ENCODE peak calls at places on chromosomes 13 and 19, in eight cellular contexts. Q, N, L, U, J, C, M and T are unnamed samples.

GRCh38 chr13:40813662-40814454 is 24.4 kb downstream of the SLC25A15 start:
- DNase-seq in U (no peak), M (peak), C (peak), N (no peak), J (no peak), L (no peak), Q (no peak), T (peak)

GRCh38 chr13:36190771-36191170 is 23.6 kb downstream of the SOHLH2 start:
- DNase-seq in C (no peak), Q (no peak), U (no peak), N (no peak), J (no peak), L (no peak), M (no peak), T (no peak)

GRCh38 chr13:41523396-41523795 is 66.0 kb downstream of the RGCC start:
- DNase-seq in M (no peak), J (no peak), U (no peak), N (no peak), L (no peak), C (no peak), Q (no peak), T (no peak)

GRCh38 chr19:50921391-50922315 is 10.5 kb upstream of the KLK4 start:
- DNase-seq in L (no peak), N (no peak), U (no peak), C (no peak), Q (no peak), M (peak), J (no peak), T (no peak)

GRCh38 chr19:29855087-29855486 is 43.3 kb downstream of the CCNE1 start:
- DNase-seq in N (no peak), Q (no peak), J (no peak), M (peak), L (no peak), C (no peak), U (no peak), T (no peak)

GRCh38 chr13:25868483-25868882 is 183.3 kb downstream of the SHISA2 start:
- DNase-seq in Q (no peak), N (no peak), J (no peak), L (no peak), M (no peak), C (no peak), U (no peak), T (no peak)

GRCh38 chr13:106083620-106084350 is 451.7 kb downstream of the EFNB2 start:
- DNase-seq in J (no peak), U (peak), N (no peak), C (peak), Q (no peak), L (no peak), M (peak), T (peak)

GRCh38 chr13:20487927-20488326 is 37.7 kb downstream of the CRYL1 start:
- DNase-seq in J (no peak), M (no peak), L (no peak), Q (no peak), N (no peak), U (no peak), C (no peak), T (no peak)

GRCh38 chr13:106212436-106213010 is 322.9 kb downstream of the EFNB2 start:
- DNase-seq in N (no peak), L (no peak), C (no peak), M (no peak), J (no peak), U (no peak), Q (no peak), T (no peak)

GRCh38 chr19:16118489-16119033 is 6.9 kb downstream of the RAB8A start:
- DNase-seq in U (peak), M (no peak), L (no peak), C (no peak), J (no peak), N (no peak), Q (no peak), T (peak)

GRCh38 chr13:86653009-86653408 is 853.8 kb upstream of the SLITRK6 start:
- DNase-seq in U (no peak), M (no peak), N (no peak), L (no peak), C (no peak), J (no peak), Q (no peak), T (no peak)

GRCh38 chr13:83162493-83162892 is 719.8 kb downstream of the SLITRK1 start:
- DNase-seq in L (no peak), C (no peak), M (peak), Q (no peak), U (no peak), J (no peak), N (no peak), T (no peak)

GRCh38 chr13:33691980-33692379 is 126.0 kb upstream of the RFC3 start:
- DNase-seq in M (no peak), L (no peak), C (no peak), J (no peak), U (no peak), Q (no peak), N (no peak), T (no peak)

GRCh38 chr13:83150616-83151307 is 731.5 kb downstream of the SLITRK1 start:
- DNase-seq in Q (no peak), J (no peak), N (no peak), L (no peak), U (no peak), M (no peak), C (no peak), T (no peak)

GRCh38 chr13:39913339-39913738 is 257.9 kb downstream of the COG6 start:
- DNase-seq in L (no peak), U (no peak), J (no peak), C (no peak), N (no peak), M (no peak), Q (no peak), T (no peak)

GRCh38 chr13:66994498-66995365 is 235.4 kb downstream of the PCDH9 start:
- DNase-seq in J (no peak), M (no peak), C (no peak), L (no peak), Q (no peak), N (no peak), U (no peak), T (peak)

GRCh38 chr13:74586839-74587238 is 452.6 kb upstream of the KLF12 start:
- DNase-seq in J (no peak), Q (no peak), C (peak), N (no peak), U (no peak), M (no peak), L (peak), T (no peak)

GRCh38 chr13:44198826-44199225 is 174.8 kb upstream of the SERP2 start:
- DNase-seq in M (no peak), C (no peak), L (no peak), N (no peak), U (no peak), Q (no peak), J (no peak), T (no peak)

GRCh38 chr13:74771964-74772363 is 637.8 kb upstream of the KLF12 start:
- DNase-seq in Q (no peak), J (no peak), C (peak), U (no peak), M (no peak), L (no peak), N (no peak), T (no peak)

GRCh38 chr19:32130241-32130753 is 215.1 kb upstream of the ZNF507 start:
- DNase-seq in C (no peak), N (no peak), U (no peak), Q (no peak), J (no peak), M (no peak), L (no peak), T (no peak)

GRCh38 chr13:101397742-101398141 is 18.6 kb downstream of the NALCN start:
- DNase-seq in C (peak), J (peak), N (no peak), L (no peak), Q (no peak), U (no peak), M (no peak), T (no peak)

GRCh38 chr13:108947551-108948030 is 318.2 kb downstream of the MYO16 start:
- DNase-seq in L (no peak), Q (no peak), N (no peak), M (no peak), J (no peak), U (no peak), C (peak), T (no peak)

GRCh38 chr13:72379581-72379980 is 347.8 kb downstream of the MZT1 start:
- DNase-seq in C (peak), M (no peak), N (no peak), J (no peak), L (no peak), Q (no peak), U (no peak), T (no peak)

GRCh38 chr13:59247166-59247565 is 916.6 kb downstream of the DIAPH3 start:
- DNase-seq in Q (no peak), J (no peak), N (no peak), U (peak), L (no peak), C (no peak), M (no peak), T (no peak)

GRCh38 chr13:99367663-99368448 is 60.7 kb upstream of the GPR183 start:
- DNase-seq in C (no peak), L (no peak), M (peak), Q (no peak), J (no peak), U (no peak), N (no peak), T (no peak)
- TF ChIP-seq CTCF in C (no peak), L (no peak), M (peak), Q (no peak), J (no peak), U (no peak), N (no peak), T (no peak)

DNA sequence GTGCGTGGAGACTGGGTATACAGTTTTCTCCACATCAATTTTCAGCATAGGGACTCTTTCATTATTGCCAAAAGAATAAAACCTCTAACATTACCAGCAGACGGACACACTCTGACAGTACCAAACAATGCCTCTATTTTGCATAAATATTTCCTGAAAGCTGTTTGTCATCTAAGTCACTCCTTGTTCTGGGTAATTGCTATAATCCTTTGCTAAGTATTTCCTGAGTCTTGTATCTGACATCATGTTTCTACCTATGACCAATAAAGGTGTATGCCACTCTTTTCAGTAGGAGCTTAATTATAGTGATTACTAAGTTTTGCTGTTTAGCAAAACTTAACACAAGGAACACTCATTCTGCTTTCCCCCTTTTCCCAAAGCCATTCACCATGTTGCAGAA is 886.5 kb downstream of the SLITRK6 start:
- DNase-seq in C (no peak), U (no peak), M (no peak), N (no peak), Q (no peak), L (no peak), J (no peak), T (no peak)
- TF ChIP-seq CTCF in C (no peak), U (no peak), M (no peak), N (no peak), Q (no peak), L (no peak), J (no peak), T (no peak)

GRCh38 chr13:51444922-51445321 is 7.9 kb downstream of the INTS6 start:
- DNase-seq in U (no peak), J (no peak), M (no peak), N (no peak), L (no peak), Q (no peak), C (no peak), T (no peak)
- TF ChIP-seq CTCF in U (no peak), J (no peak), M (peak), N (peak), L (peak), Q (peak), C (peak), T (peak)

GRCh38 chr13:113471844-113472243 is 18.6 kb upstream of the ADPRHL1 start:
- DNase-seq in N (no peak), M (no peak), C (no peak), L (no peak), J (no peak), U (no peak), Q (no peak), T (no peak)

GRCh38 chr13:113468461-113469147 is 15.3 kb upstream of the ADPRHL1 start:
- DNase-seq in C (no peak), L (no peak), U (no peak), J (peak), Q (no peak), M (no peak), N (no peak), T (no peak)

GRCh38 chr13:113468029-113468428 is 14.7 kb upstream of the ADPRHL1 start:
- DNase-seq in C (no peak), L (no peak), J (no peak), U (no peak), M (peak), N (no peak), Q (no peak), T (no peak)

GRCh38 chr13:113469582-113469981 is 16.3 kb upstream of the ADPRHL1 start:
- DNase-seq in U (no peak), M (no peak), Q (no peak), N (no peak), J (no peak), C (no peak), L (no peak), T (no peak)

DNA sequence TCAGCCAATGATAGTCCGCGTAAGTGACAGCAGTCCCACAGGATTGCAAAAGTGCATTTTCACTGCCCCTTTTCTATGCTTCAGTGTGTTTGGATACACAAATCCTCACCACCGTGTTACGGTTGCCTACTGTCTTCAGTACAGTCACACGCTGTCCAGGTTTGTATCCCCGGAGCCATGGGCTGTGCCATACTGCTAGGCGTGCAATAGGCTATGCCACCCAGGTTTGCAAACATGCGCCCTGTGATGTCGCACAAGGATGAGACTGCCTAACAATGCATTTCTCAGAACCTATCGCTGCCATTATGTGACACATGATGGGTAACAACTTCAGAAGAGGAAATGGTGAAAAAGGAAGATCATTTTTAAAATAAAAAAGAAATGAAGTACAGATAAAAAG is 16.8 kb upstream of the ADPRHL1 start:
- DNase-seq in Q (no peak), M (no peak), L (no peak), U (no peak), J (no peak), N (no peak), C (no peak), T (no peak)
- TF ChIP-seq CTCF in Q (no peak), M (no peak), L (no peak), U (no peak), J (no peak), N (no peak), C (no peak), T (no peak)

DNA sequence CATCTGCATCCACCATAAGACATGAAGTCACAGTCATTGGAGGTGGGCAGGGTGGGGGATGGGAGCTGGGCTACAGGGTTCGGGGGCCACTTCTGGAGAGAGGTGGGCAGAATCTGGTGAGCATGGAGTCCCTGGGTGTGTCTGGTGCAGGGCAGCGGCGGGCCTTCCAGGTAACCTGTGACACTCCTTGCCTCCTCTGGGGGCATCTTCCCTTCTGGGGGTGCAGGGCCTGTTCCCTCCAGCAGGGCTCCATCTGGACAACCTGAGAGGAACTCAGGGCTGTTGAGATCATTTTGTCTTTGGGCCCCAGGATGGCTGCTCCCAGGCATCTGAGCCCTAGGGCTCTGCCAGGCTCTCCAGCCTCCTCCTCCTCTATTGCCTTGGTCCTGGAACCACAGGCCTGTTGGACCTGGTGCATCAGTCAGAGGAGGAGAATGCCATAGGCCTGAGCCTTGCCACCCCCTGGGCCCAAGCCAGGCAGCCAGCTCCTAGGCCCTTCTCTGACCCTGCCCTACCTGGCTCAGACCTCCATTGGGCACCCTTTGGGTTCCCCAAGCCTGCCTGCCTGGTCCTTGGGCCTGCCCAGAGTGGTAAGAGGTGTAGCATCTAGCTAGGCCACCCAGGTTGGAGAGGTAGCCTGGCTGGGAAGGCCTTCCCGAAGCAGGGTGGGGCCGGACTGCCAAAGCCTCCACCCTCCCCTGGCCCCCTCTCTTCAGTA is 13.4 kb downstream of the LYL1 start:
- DNase-seq in L (no peak), C (no peak), U (no peak), J (no peak), N (no peak), Q (no peak), M (peak), T (no peak)
- TF ChIP-seq CTCF in L (peak), C (peak), U (no peak), J (peak), N (peak), Q (no peak), M (peak), T (no peak)